ENCODE peak calls at places on chromosomes 2 and 18, in four cellular contexts. W is AG04450, G is choroid plexus epithelial cell, Z is fibroblast of mammary gland. F is an unnamed sample.

GRCh38 chr2:171407030-171407707 is 26.6 kb downstream of the METTL8 start:
- DNase-seq in W (no peak), G (no peak), Z (no peak), F (peak)

GRCh38 chr18:6488956-6489355 is 74.2 kb upstream of the L3MBTL4 start:
- DNase-seq in W (no peak), G (no peak), Z (peak), F (no peak)

GRCh38 chr2:159797468-159798375 is at the start of gene CD302:
- DNase-seq in W (no peak), G (peak), Z (peak), F (peak)

GRCh38 chr2:4901092-4901735 is 791.0 kb upstream of the SOX11 start:
- DNase-seq in W (no peak), G (no peak), Z (no peak), F (no peak)

GRCh38 chr2:208142255-208142924 is 3.6 kb downstream of the CRYGB start:
- DNase-seq in W (no peak), G (peak), Z (peak), F (no peak)

GRCh38 chr18:40708726-40709125 is 1246.3 kb upstream of the PIK3C3 start:
- DNase-seq in W (no peak), G (peak), Z (no peak), F (no peak)

GRCh38 chr2:175282300-175282699 is 100.8 kb upstream of the ATP5MC3 start:
- DNase-seq in W (no peak), G (peak), Z (peak), F (peak)

GRCh38 chr2:192749606-192750200 is 555.0 kb upstream of the TMEFF2 start:
- DNase-seq in W (no peak), G (peak), Z (peak), F (no peak)

GRCh38 chr2:579961-580360 is 97.2 kb downstream of the TMEM18 start:
- DNase-seq in W (no peak), G (no peak), Z (no peak), F (no peak)

GRCh38 chr18:9615280-9615797 is 980 bp upstream of the PPP4R1 start:
- DNase-seq in W (no peak), G (no peak), Z (no peak), F (no peak)

GRCh38 chr18:9614401-9615279 is at the start of gene PPP4R1:
- DNase-seq in W (no peak), G (peak), Z (peak), F (peak)

GRCh38 chr18:9612215-9612830 is 2.0 kb downstream of the PPP4R1 start:
- DNase-seq in W (no peak), G (peak), Z (peak), F (peak)

GRCh38 chr18:9612989-9613388 is 1.4 kb downstream of the PPP4R1 start:
- DNase-seq in W (no peak), G (no peak), Z (no peak), F (no peak)

DNA sequence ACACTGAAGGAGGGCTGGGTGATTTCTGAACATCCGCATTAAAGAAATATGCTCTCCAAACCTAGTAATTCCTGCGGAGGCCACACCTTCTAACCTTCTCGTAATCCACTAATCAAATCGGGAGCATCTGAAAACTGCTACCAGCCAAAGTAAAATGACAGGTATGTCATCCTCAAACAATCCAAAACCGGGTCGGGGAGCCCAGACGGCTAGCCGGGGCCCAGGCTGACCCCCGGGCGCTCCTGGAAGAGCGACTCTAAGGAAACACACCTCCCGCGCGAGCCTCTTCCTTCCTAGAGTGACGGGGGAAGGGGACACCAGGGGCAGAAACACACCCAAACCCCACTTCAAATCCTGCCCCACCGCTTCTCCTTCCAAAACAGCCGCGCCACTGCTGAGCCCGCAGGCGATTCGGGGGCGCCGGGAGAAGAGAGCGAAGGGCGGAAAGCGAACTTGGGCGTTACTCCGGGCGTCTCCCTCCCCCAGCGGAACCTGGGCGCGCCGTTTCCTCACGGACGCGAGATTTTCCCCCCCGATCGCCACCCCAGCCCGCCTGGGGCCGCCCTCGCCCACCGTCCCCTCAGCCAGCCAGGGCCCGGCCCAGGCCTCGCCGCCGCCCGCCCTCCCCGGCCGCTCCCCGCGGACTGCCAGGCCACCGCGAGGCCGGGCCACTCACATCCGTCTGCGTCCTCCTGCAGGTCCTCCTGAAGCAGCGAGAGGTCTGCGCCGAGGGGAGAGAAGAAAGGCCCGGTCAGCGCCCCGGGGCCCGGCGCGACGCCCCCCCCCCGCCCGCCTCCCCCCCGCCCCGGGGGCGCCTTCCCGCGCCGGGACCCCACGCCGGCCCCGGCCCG is 584 bp downstream of the PPP4R1 start:
- DNase-seq in W (no peak), G (peak), Z (no peak), F (peak)
- TF ChIP-seq CTCF in W (no peak), G (no peak), Z (no peak), F (no peak)

DNA sequence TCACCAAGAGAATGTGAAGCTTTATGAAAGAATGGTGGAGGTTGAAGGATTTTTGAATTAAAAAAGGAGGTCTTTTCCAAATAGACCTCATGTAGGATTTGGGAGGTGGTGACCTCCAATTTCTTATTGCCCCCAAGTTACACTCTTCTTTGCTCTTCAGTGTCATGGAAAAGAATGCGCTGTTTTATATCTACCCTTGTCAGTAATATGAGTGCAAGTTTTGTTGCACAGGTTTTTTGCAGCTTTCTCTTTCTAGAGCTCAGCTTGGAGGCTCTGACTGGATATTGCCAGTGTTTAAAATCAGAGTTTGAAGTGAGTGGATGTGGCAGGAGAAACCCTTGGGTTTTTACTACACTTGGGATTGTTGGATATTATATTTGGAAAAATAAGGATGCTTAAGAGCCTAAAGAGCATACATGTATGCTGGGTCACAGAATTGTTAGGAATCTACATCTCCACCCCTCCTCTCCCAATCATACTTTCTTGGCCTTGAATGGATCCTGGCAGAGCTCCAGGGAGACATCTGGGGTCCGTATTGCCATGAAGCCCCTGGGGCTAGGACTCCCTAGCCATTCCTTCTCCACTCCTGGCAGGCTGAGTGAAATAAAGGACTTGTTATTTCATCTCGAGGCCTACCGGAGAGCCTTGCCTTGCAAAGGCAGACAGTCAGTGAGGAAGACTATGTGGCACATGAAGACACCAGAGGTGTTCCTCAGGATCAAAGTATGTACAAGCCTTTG is 43.8 kb downstream of the APOB start:
- DNase-seq in W (no peak), G (no peak), Z (no peak), F (no peak)
- TF ChIP-seq CTCF in W (no peak), G (no peak), Z (no peak), F (no peak)

DNA sequence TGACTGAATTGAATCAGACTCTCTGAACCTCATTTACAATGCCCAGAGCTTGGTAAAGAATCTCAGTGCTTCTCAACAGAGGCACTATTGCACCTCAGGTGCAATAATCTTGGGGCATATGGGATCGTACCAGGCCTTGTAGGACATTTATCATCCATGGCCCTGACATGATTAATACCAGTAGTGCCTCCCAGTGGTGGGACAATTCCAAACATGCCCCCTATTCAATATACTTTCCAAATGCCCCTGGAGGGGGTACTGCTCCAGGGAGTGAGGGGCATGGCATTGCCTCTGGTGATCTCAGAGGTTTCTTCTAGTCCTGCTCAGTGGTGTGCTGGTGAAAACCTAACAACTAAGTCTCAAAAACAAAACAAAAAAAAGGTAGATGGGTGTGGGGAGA is 174.9 kb upstream of the SMAD2 start:
- DNase-seq in W (no peak), G (no peak), Z (no peak), F (no peak)
- TF ChIP-seq CTCF in W (no peak), G (no peak), Z (no peak), F (no peak)

GRCh38 chr18:74598350-74599001 is 806 bp downstream of the ZNF407 start:
- DNase-seq in W (no peak), G (peak), Z (peak), F (peak)
- TF ChIP-seq CTCF in W (peak), G (peak), Z (no peak), F (no peak)

GRCh38 chr18:76938619-76939018 is 116.3 kb downstream of the ZNF236 start:
- DNase-seq in W (no peak), G (no peak), Z (no peak), F (no peak)

GRCh38 chr18:76936877-76937276 is 114.5 kb downstream of the ZNF236 start:
- DNase-seq in W (no peak), G (no peak), Z (no peak), F (no peak)

GRCh38 chr18:76935722-76936337 is 113.5 kb downstream of the ZNF236 start:
- DNase-seq in W (no peak), G (no peak), Z (no peak), F (no peak)

GRCh38 chr18:76941284-76941683 is 118.9 kb downstream of the ZNF236 start:
- DNase-seq in W (no peak), G (no peak), Z (no peak), F (no peak)

DNA sequence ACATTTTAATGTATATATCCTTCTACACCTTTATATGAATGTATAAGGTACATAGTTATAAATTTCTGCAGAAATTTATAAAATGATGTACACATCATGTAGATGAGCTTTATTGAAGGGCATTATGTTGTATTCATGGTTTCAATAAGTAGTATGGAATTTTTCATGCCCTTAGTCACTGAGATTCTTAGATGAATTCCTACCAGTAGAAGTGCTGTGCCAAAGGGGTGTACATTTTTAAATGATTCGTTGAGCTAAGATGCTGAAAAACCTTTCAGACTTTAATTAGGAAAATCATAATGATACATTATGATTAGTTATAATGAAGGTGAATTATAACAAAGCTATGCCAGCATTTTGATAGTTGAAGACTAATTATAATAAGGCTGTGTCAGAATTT is 115.2 kb downstream of the ZNF236 start:
- DNase-seq in W (no peak), G (peak), Z (no peak), F (no peak)
- TF ChIP-seq CTCF in W (peak), G (peak), Z (no peak), F (no peak)

DNA sequence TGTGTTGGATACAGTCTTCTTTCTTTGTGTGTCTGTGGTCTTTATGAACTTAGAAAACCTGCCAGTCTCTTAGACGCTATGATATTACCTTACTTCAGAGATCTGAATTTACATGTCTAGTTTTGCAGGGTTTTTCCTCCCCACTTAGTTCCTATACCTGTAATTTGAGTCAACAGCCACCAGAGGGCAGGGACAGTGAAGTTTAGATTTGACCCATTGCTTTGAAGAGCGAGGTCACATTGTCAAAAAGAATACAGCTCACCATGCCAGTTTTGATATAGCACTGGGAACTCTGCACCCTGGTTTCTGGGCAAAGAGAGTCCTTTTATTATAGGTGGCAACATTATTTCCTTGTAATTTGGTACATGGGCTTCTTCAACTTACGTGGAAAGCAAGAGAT is 102.3 kb downstream of the MAPK4 start:
- DNase-seq in W (no peak), G (peak), Z (peak), F (peak)
- TF ChIP-seq CTCF in W (peak), G (peak), Z (peak), F (no peak)

DNA sequence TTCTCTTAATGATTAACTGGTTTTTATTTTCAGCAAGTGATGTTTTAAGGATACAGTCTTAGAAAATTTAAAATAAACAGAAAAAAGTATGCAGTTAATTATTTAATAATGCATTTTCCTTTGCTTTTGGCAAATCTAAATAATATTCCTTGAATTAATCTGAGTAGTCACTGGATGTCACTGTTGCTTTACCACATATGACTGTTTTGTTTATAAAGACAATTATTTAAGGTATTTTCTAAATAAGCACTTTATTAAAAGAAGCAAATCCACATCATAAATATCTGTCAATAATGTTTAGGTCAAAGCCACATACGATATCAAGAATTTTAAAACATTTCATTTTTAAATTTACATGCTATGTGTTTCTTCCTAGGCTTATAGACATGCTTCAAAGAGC is 40.6 kb upstream of the TFPI start:
- DNase-seq in W (no peak), G (peak), Z (no peak), F (no peak)
- TF ChIP-seq CTCF in W (no peak), G (peak), Z (no peak), F (no peak)